ENCODE peak calls at places on chromosomes 1 and 21, in nine cellular contexts. V, P, L, Z, E, H, T, B and X are unnamed samples.
A peak's percentile ranks its signal among the peaks of the same experiment; 100 is the strongest.

GRCh38 chr1:203593723-203594122 is 32.9 kb upstream of the ATP2B4 start:
- DNase-seq in E (peak; percentile 72), P (no peak), V (no peak), T (no peak), B (peak; percentile 32), H (peak; percentile 32), L (peak; percentile 68), Z (peak; percentile 87), X (peak; percentile 38)

GRCh38 chr1:8351693-8352470 is 34.0 kb downstream of the SLC45A1 start:
- DNase-seq in E (no peak), B (no peak), P (no peak), L (peak; percentile 31), H (peak; percentile 79), Z (no peak), T (no peak), V (no peak), X (no peak)

GRCh38 chr21:30102881-30103280 is 63.7 kb downstream of the CLDN17 start:
- DNase-seq in T (no peak), P (no peak), B (no peak), L (no peak), Z (no peak), H (no peak), E (no peak), V (no peak), X (no peak)

GRCh38 chr1:204829133-204829532 is 41.5 kb upstream of the NFASC start:
- DNase-seq in P (no peak), E (no peak), H (peak; percentile 35), Z (no peak), T (no peak), V (no peak), L (no peak), B (no peak), X (no peak)

GRCh38 chr1:6593810-6594209 is 8.9 kb downstream of the KLHL21 start:
- DNase-seq in B (no peak), V (no peak), T (no peak), Z (no peak), L (no peak), P (no peak), E (no peak), H (no peak), X (no peak)

GRCh38 chr1:153629343-153629665 is 1.1 kb downstream of the S100A1 start:
- DNase-seq in E (no peak), P (no peak), Z (no peak), T (no peak), H (no peak), L (no peak), V (no peak), B (no peak), X (no peak)

GRCh38 chr1:116026626-116027025 is 50.3 kb downstream of the SLC22A15 start:
- DNase-seq in L (no peak), B (no peak), V (no peak), H (no peak), E (no peak), T (no peak), P (no peak), Z (no peak), X (no peak)

GRCh38 chr1:201752333-201752732 is 76.6 kb upstream of the IPO9 start:
- DNase-seq in T (no peak), P (no peak), H (no peak), L (no peak), V (no peak), B (no peak), Z (no peak), E (no peak), X (no peak)

GRCh38 chr1:155569988-155570592 is 7.5 kb upstream of the ASH1L start:
- DNase-seq in E (peak; percentile 91), B (no peak), Z (peak; percentile 95), T (no peak), L (no peak), H (no peak), P (no peak), V (peak; percentile 4), X (no peak)

GRCh38 chr21:19908386-19908785 is 1089.8 kb upstream of the NCAM2 start:
- DNase-seq in P (no peak), T (no peak), H (no peak), V (no peak), L (no peak), Z (no peak), B (no peak), E (no peak), X (no peak)

GRCh38 chr1:197307551-197307950 is 39.5 kb downstream of the CRB1 start:
- DNase-seq in V (no peak), B (no peak), L (no peak), T (no peak), P (no peak), H (no peak), Z (no peak), E (no peak), X (no peak)

GRCh38 chr1:91804546-91805023 is 81.4 kb downstream of the TGFBR3 start:
- DNase-seq in L (peak; percentile 88), T (no peak), P (no peak), E (no peak), V (peak; percentile 67), B (peak; percentile 66), H (no peak), Z (peak; percentile 72), X (no peak)

GRCh38 chr1:65109515-65109914 is 38.5 kb upstream of the AK4 start:
- DNase-seq in V (no peak), P (no peak), E (no peak), Z (no peak), T (no peak), L (no peak), H (no peak), B (no peak), X (no peak)

GRCh38 chr1:195804547-195804946 is 803.7 kb downstream of the KCNT2 start:
- DNase-seq in L (no peak), V (no peak), H (no peak), B (no peak), P (no peak), E (no peak), Z (no peak), T (no peak), X (no peak)
- TF ChIP-seq CTCF in L (no peak), V (no peak), H (no peak), B (no peak), P (no peak), E (no peak), Z (no peak), T (no peak), X (peak; percentile 2)

GRCh38 chr1:62784509-62785365 is 805 bp downstream of the ATG4C start:
- DNase-seq in E (peak; percentile 19), Z (peak; percentile 47), H (no peak), V (peak; percentile 16), T (no peak), B (no peak), P (no peak), L (peak; percentile 44), X (peak; percentile 34)

GRCh38 chr1:62782197-62782886 is 1.6 kb upstream of the ATG4C start:
- DNase-seq in B (no peak), H (no peak), E (peak; percentile 66), T (peak; percentile 3), L (no peak), Z (peak; percentile 85), P (no peak), V (peak; percentile 87), X (no peak)

GRCh38 chr1:62778208-62778607 is 5.7 kb upstream of the ATG4C start:
- DNase-seq in T (no peak), H (no peak), V (no peak), Z (no peak), E (no peak), B (no peak), P (no peak), L (no peak), X (no peak)

GRCh38 chr1:62783736-62784508 is at the start of gene ATG4C:
- DNase-seq in B (peak; percentile 82), P (peak; percentile 93), V (peak; percentile 98), H (peak; percentile 90), L (peak; percentile 98), Z (peak; percentile 99), T (peak; percentile 94), E (peak; percentile 97), X (peak; percentile 89)
- TF ChIP-seq CTCF in B (no peak), P (no peak), V (no peak), H (no peak), L (no peak), Z (peak; percentile 0), T (peak; percentile 1), E (no peak), X (no peak)

DNA sequence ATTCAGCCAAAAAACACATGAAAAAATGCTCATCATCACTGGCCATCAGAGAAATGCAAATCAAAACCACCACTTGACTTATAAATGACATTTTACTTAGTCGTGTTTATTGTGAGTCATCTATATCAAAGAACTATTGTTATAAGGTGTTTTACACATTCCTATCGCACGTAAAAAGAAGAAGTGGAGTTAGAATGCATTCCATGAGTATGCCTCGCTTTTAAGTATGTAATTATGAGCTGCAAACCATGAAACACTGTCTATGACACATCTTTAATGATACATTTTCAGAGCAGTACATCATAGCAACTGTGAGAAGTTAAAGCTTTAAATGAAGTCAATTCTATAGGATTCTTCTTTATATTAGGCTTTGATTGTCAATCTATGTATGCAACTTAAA is 614.3 kb upstream of the ADAMTS5 start:
- DNase-seq in T (no peak), V (peak; percentile 49), L (no peak), H (no peak), E (peak; percentile 63), B (no peak), Z (peak; percentile 61), P (no peak), X (no peak)
- TF ChIP-seq CTCF in T (no peak), V (no peak), L (no peak), H (no peak), E (no peak), B (no peak), Z (no peak), P (no peak), X (no peak)

GRCh38 chr1:107963601-107964396 is 1.2 kb downstream of the VAV3 start:
- DNase-seq in V (peak; percentile 18), L (peak; percentile 70), P (peak; percentile 13), E (no peak), Z (peak; percentile 20), B (peak; percentile 8), H (peak; percentile 35), T (no peak), X (peak; percentile 73)

GRCh38 chr1:107964397-107965111 is 426 bp downstream of the VAV3 start:
- DNase-seq in V (peak; percentile 3), T (no peak), B (no peak), L (peak; percentile 42), Z (peak; percentile 13), H (peak; percentile 35), P (peak; percentile 15), E (no peak), X (peak; percentile 50)

GRCh38 chr1:107966550-107966949 is 1.6 kb upstream of the VAV3 start:
- DNase-seq in Z (no peak), V (no peak), H (no peak), P (no peak), T (no peak), L (no peak), B (no peak), E (no peak), X (no peak)

GRCh38 chr1:107963009-107963408 is 2.0 kb downstream of the VAV3 start:
- DNase-seq in E (no peak), P (no peak), T (no peak), V (no peak), B (no peak), Z (no peak), L (no peak), H (peak; percentile 19), X (no peak)

GRCh38 chr1:107965112-107965991 is at the start of gene VAV3:
- DNase-seq in B (peak; percentile 26), E (peak; percentile 10), V (peak; percentile 51), T (no peak), L (peak; percentile 80), H (peak; percentile 90), Z (peak; percentile 45), P (peak; percentile 76), X (peak; percentile 81)
- TF ChIP-seq CTCF in B (peak; percentile 35), E (no peak), V (peak; percentile 17), T (no peak), L (peak; percentile 44), H (no peak), Z (peak; percentile 1), P (no peak), X (no peak)

GRCh38 chr1:228226956-228227791 is 19.3 kb downstream of the OBSCN start:
- DNase-seq in P (no peak), V (peak; percentile 34), H (no peak), L (no peak), E (peak; percentile 63), T (no peak), B (no peak), Z (peak; percentile 21), X (no peak)
- TF ChIP-seq CTCF in P (no peak), V (peak; percentile 30), H (peak; percentile 18), L (no peak), E (peak; percentile 55), T (peak; percentile 42), B (no peak), Z (peak; percentile 34), X (no peak)